ENCODE peak calls at places on chromosomes 11 and 22, in ten cellular contexts. P, W, H, R, V, L, G, T, O and Y are unnamed samples. For H3K4me1, the result is how much of the 10 kb centered on the place peaks cover.

GRCh38 chr22:32958021-32958420 is 100.2 kb downstream of the SYN3 start:
- DNase-seq in P (no peak), W (no peak), H (no peak), R (no peak), V (peak), L (no peak), G (no peak), T (no peak), O (no peak), Y (no peak)

GRCh38 chr22:43501951-43502874 is 90.4 kb downstream of the MPPED1 start:
- DNase-seq in P (no peak), W (no peak), H (no peak), R (no peak), V (no peak), L (no peak), G (no peak), T (no peak), O (no peak), Y (no peak)

GRCh38 chr11:77375114-77375513 is 73.6 kb upstream of the GDPD4 start:
- DNase-seq in P (no peak), W (no peak), H (no peak), R (no peak), V (no peak), L (no peak), G (peak), T (no peak), O (no peak), Y (no peak)

GRCh38 chr22:21047035-21047661 is 1.4 kb downstream of the LRRC74B start:
- DNase-seq in P (no peak), W (no peak), H (no peak), R (no peak), V (no peak), L (no peak), G (no peak), T (no peak), O (no peak), Y (peak)

GRCh38 chr22:26586556-26587325 is 3.2 kb downstream of the TPST2 start:
- DNase-seq in P (no peak), W (peak), H (no peak), R (peak), V (no peak), L (no peak), G (no peak), T (no peak), O (no peak), Y (no peak)

GRCh38 chr11:100105605-100106358 is 581.3 kb upstream of the ARHGAP42 start:
- DNase-seq in P (peak), W (no peak), H (no peak), R (peak), V (no peak), L (no peak), G (no peak), T (no peak), O (no peak), Y (no peak)

GRCh38 chr22:49464024-49464423 is 363.6 kb downstream of the BRD1 start:
- DNase-seq in P (no peak), W (no peak), H (no peak), R (no peak), V (no peak), L (no peak), G (no peak), T (no peak), O (no peak), Y (no peak)

GRCh38 chr11:100876826-100877545 is 189.9 kb downstream of the ARHGAP42 start:
- DNase-seq in P (no peak), W (no peak), H (no peak), R (no peak), V (no peak), L (no peak), G (peak), T (peak), O (no peak), Y (no peak)

GRCh38 chr22:29201722-29202230 is 3.9 kb upstream of the EMID1 start:
- DNase-seq in P (no peak), W (no peak), H (no peak), R (no peak), V (no peak), L (no peak), G (no peak), T (no peak), O (no peak), Y (no peak)

GRCh38 chr11:30879322-30880020 is 293.3 kb upstream of the MPPED2 start:
- DNase-seq in P (no peak), W (no peak), H (no peak), R (no peak), V (peak), L (no peak), G (no peak), T (no peak), O (no peak), Y (no peak)

GRCh38 chr11:6568191-6568918 is 35.1 kb downstream of the RRP8 start:
- DNase-seq in P (peak), W (no peak), H (no peak), R (no peak), V (no peak), L (no peak), G (peak), T (peak), O (no peak), Y (no peak)

GRCh38 chr22:24247564-24248344 is 2.9 kb upstream of the GGT5 start:
- DNase-seq in P (peak), W (peak), H (peak), R (peak), V (peak), L (peak), G (peak), T (peak), O (peak), Y (peak)

GRCh38 chr22:46027219-46028068 is 50.5 kb upstream of the WNT7B start:
- DNase-seq in P (no peak), W (no peak), H (no peak), R (peak), V (no peak), L (peak), G (no peak), T (no peak), O (no peak), Y (peak)

GRCh38 chr11:115178705-115179104 is 325.5 kb downstream of the CADM1 start:
- DNase-seq in P (no peak), W (no peak), H (no peak), R (no peak), V (no peak), L (no peak), G (no peak), T (no peak), O (no peak), Y (no peak)

GRCh38 chr11:105588001-105588400 is 21.9 kb upstream of the GRIA4 start:
- DNase-seq in P (no peak), W (no peak), H (no peak), R (no peak), V (no peak), L (no peak), G (peak), T (peak), O (no peak), Y (no peak)

GRCh38 chr11:105609341-105609781 is 512 bp upstream of the GRIA4 start:
- DNase-seq in P (peak), W (peak), H (no peak), R (no peak), V (peak), L (no peak), G (peak), T (peak), O (no peak), Y (no peak)

GRCh38 chr11:28938091-28938490 is 829.9 kb downstream of the METTL15 start:
- DNase-seq in P (no peak), W (no peak), H (no peak), R (no peak), V (no peak), L (no peak), G (peak), T (no peak), O (no peak), Y (no peak)

GRCh38 chr11:73612601-73613137 is 14.8 kb upstream of the FAM168A start:
- DNase-seq in P (no peak), W (no peak), H (no peak), R (no peak), V (no peak), L (no peak), G (peak), T (peak), O (no peak), Y (no peak)

GRCh38 chr11:109788969-109789490 is 304.2 kb upstream of the ZC3H12C start:
- DNase-seq in P (no peak), W (no peak), H (no peak), R (no peak), V (peak), L (no peak), G (no peak), T (no peak), O (no peak), Y (no peak)

GRCh38 chr22:42745118-42745517 is 24.4 kb upstream of the A4GALT start:
- DNase-seq in P (no peak), W (no peak), H (no peak), R (no peak), V (no peak), L (no peak), G (peak), T (peak), O (no peak), Y (no peak)

GRCh38 chr11:56782167-56782847 is 33.8 kb upstream of the OR9G4 start:
- DNase-seq in P (no peak), W (no peak), H (no peak), R (no peak), V (no peak), L (no peak), G (no peak), T (no peak), O (no peak), Y (no peak)

GRCh38 chr22:28656156-28656555 is 23.5 kb downstream of the TTC28 start:
- DNase-seq in P (no peak), W (no peak), H (no peak), R (no peak), V (peak), L (no peak), G (no peak), T (no peak), O (no peak), Y (no peak)

GRCh38 chr22:41504397-41504796 is 35.5 kb downstream of the ACO2 start:
- DNase-seq in P (no peak), W (no peak), H (no peak), R (no peak), V (no peak), L (no peak), G (no peak), T (peak), O (no peak), Y (no peak)

GRCh38 chr11:75562048-75562835 is at the start of gene SERPINH1:
- DNase-seq in P (peak), W (peak), H (peak), R (peak), V (peak), L (peak), G (peak), T (peak), O (peak), Y (peak)
- H3K4me1 ChIP-seq in P (under half), W (under half), H (under half), R (half or more), V (half or more), L (half or more), G (under half), T (half or more), O (under half), Y (half or more)

GRCh38 chr11:44771252-44771734 is 44.5 kb downstream of the TSPAN18 start:
- DNase-seq in P (no peak), W (no peak), H (no peak), R (no peak), V (no peak), L (no peak), G (no peak), T (no peak), O (no peak), Y (no peak)
- H3K27ac ChIP-seq in P (no peak), W (no peak), H (no peak), R (no peak), V (no peak), L (no peak), G (no peak), T (no peak), O (no peak), Y (no peak)

DNA sequence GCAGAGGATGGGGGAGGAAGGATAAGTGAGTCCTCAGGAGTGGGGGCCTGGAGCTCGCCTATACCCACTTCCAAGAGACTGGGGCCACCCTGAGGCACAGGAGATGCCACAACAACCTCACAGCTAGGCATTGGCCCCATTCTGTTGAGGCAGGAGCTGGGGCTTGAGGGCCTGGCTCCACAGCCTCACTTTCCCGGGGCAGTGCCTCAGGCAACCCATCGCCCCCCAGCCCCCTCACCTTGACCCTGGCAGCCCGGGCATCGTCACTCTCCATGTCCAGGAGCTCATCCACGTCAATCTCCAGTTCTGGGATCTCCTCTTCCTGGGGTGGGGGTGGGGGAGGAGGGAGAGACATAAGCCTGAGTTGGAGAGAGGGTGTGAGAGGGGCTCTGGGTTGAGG is 1.8 kb downstream of the PPP1R14B start:
- DNase-seq in P (peak), W (no peak), H (no peak), R (peak), V (no peak), L (no peak), G (no peak), T (no peak), O (no peak), Y (no peak)
- H3K4me1 ChIP-seq in P (half or more), W (half or more), H (under half), R (under half), V (under half), L (under half), G (under half), T (under half), O (under half), Y (under half)

DNA sequence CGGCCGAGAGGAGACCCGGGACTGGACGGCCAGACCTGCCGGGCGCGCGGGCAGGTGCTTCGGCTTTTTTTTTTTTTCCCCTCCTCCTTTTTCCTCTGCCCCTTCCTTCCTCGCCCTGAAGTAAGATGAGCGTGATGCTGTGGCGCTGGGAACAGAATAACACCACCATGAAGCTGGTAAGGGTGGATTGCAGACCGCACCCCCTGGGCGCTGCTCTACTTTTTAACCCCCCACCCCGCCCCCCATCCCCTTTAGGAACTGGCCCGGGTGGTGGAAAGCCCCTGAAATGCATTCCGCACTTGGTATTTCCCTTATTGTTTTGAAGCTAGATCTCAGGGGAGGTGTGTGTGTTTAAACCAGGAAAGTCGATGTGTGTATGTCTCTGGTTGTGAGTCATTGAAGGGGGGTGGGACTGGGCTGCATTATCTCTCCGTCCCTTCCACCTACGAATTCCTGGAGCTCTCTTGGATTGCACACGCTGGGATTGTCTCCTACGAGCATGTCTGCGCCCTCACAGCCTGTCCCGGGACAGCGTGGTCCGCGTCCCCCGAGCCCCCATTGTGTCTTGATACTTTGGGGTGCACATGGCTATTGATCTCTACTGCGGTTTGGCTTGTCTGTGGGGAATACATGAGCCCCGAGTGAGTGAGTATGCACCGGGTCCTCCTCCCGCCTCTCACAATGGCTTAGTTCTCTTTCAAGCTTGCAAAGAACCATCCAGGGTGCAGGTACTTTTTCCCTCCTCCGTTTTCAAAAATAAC is 64.9 kb downstream of the NAV2 start:
- DNase-seq in P (no peak), W (peak), H (no peak), R (no peak), V (no peak), L (no peak), G (peak), T (peak), O (no peak), Y (no peak)
- H3K27ac ChIP-seq in P (no peak), W (no peak), H (no peak), R (peak), V (no peak), L (peak), G (no peak), T (no peak), O (no peak), Y (peak)

GRCh38 chr11:11446562-11446961 is 93.5 kb upstream of the CSNK2A3 start:
- DNase-seq in P (no peak), W (no peak), H (no peak), R (no peak), V (no peak), L (no peak), G (no peak), T (no peak), O (no peak), Y (no peak)

GRCh38 chr11:11450744-11451362 is 97.8 kb upstream of the CSNK2A3 start:
- DNase-seq in P (no peak), W (no peak), H (no peak), R (no peak), V (no peak), L (no peak), G (peak), T (peak), O (no peak), Y (no peak)

GRCh38 chr11:11446967-11447366 is 93.9 kb upstream of the CSNK2A3 start:
- DNase-seq in P (no peak), W (no peak), H (no peak), R (no peak), V (no peak), L (no peak), G (no peak), T (no peak), O (no peak), Y (no peak)

GRCh38 chr11:11449327-11449726 is 96.3 kb upstream of the CSNK2A3 start:
- DNase-seq in P (no peak), W (no peak), H (no peak), R (no peak), V (no peak), L (no peak), G (no peak), T (no peak), O (no peak), Y (no peak)

GRCh38 chr11:11448626-11449025 is 95.6 kb upstream of the CSNK2A3 start:
- DNase-seq in P (no peak), W (no peak), H (no peak), R (no peak), V (no peak), L (no peak), G (no peak), T (no peak), O (no peak), Y (no peak)
- H3K4me1 ChIP-seq in P (under half), W (under half), H (under half), R (under half), V (under half), L (under half), G (under half), T (under half), O (under half), Y (under half)

DNA sequence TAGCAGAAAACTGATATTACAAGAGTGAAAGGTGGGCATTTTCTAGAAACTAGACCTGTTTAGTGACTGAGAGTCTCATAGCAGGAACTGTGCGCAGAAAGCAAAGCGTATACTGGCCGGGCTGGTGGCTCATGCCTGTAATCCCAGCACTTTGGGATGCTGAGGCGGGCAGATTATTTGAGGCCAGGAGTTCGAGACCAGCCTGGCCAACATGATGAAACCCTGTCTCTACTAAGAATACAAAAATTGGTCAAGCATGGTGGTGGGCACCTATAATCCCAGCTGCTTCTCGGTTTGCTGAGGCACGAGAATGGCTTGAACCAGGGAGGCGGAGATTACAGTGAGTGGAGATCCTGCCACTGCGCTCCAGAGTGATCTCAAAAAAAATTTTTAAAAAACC is 1.8 kb upstream of the NUP98 start:
- DNase-seq in P (no peak), W (no peak), H (no peak), R (no peak), V (no peak), L (peak), G (no peak), T (no peak), O (no peak), Y (no peak)
- H3K27ac ChIP-seq in P (no peak), W (no peak), H (no peak), R (no peak), V (no peak), L (no peak), G (no peak), T (no peak), O (no peak), Y (no peak)

GRCh38 chr11:60121259-60121658 is 32.8 kb downstream of the MS4A2 start:
- DNase-seq in P (no peak), W (no peak), H (no peak), R (peak), V (no peak), L (no peak), G (no peak), T (no peak), O (no peak), Y (no peak)

GRCh38 chr11:60122414-60123036 is 34.1 kb downstream of the MS4A2 start:
- DNase-seq in P (no peak), W (no peak), H (no peak), R (no peak), V (no peak), L (no peak), G (no peak), T (no peak), O (no peak), Y (no peak)

GRCh38 chr11:60118333-60118732 is 29.9 kb downstream of the MS4A2 start:
- DNase-seq in P (no peak), W (no peak), H (no peak), R (no peak), V (no peak), L (no peak), G (no peak), T (peak), O (no peak), Y (no peak)

GRCh38 chr11:60116996-60117790 is 28.7 kb downstream of the MS4A2 start:
- DNase-seq in P (no peak), W (no peak), H (no peak), R (no peak), V (no peak), L (no peak), G (no peak), T (peak), O (no peak), Y (no peak)

DNA sequence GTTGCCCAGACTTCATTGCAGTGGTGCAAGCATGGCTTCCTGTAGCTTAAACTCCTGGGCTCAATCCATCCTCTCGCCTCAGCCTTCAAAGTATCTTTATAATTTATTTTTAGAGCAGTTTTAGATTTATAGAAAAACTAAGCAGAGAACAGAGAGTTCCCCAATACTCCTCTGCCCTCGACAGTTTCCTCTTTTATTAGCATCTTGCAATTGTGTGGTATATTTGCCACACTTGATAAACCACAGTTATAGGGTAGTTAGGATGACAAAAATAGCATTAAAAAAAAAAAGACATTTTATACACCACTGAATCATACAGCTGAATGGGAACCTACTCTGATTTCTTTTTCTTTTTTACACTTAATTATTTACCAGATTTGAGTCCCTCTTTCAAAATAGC is 31.2 kb downstream of the MS4A2 start:
- DNase-seq in P (no peak), W (no peak), H (no peak), R (no peak), V (no peak), L (no peak), G (no peak), T (no peak), O (no peak), Y (no peak)
- H3K4me1 ChIP-seq in P (under half), W (under half), H (under half), R (under half), V (under half), L (under half), G (under half), T (under half), O (under half), Y (under half)

DNA sequence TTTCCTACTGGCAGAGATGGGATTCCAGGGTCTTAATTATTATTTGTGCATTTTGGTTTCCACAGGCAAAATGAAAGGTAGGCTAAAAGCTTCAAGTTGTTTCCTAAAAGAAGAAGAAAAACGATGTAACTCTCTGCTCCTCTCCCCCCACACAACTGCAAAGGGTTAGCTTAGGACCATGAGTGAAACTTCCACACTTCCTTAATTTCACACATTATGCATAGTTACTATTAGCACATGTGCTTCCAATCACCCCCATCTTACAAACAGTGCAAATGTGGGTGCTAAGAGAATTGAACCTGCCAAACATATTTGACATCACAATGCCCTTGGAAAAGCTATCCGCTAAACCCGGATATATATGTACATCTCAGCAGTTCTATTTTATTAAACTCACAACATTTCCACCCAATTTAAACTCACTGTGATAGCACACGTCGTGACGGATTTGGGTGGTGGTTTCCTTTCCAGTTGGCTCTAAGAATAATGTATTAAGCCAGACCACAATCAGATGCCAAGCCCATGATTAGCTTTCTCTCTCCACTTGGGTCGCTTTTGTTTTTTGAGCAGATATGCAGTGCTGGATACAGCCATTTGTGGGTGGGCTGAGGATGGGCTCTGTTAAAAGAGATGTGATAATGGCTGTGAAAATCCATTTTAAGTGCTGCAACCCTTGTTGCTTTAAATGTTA is 245.0 kb upstream of the POU2AF2 start:
- DNase-seq in P (no peak), W (no peak), H (no peak), R (no peak), V (peak), L (no peak), G (no peak), T (no peak), O (no peak), Y (no peak)
- H3K27ac ChIP-seq in P (no peak), W (no peak), H (no peak), R (no peak), V (peak), L (no peak), G (no peak), T (no peak), O (no peak), Y (no peak)